ENCODE peak calls at places on chromosome 2, in six cellular contexts. L, V, B, T, Z and J are unnamed samples.

GRCh38 chr2:189260361-189260761 is 80.8 kb upstream of the COL5A2 start:
- DNase-seq in L (no peak), V (no peak), B (no peak), T (no peak), Z (no peak), J (no peak)

GRCh38 chr2:195124391-195125079 is 532.5 kb upstream of the SLC39A10 start:
- DNase-seq in L (no peak), V (no peak), B (no peak), T (no peak), Z (no peak), J (no peak)

GRCh38 chr2:110166246-110166645 is 38.6 kb downstream of the NPHP1 start:
- DNase-seq in L (no peak), V (no peak), B (no peak), T (no peak), Z (no peak), J (no peak)

GRCh38 chr2:138490673-138491494 is 10.7 kb upstream of the SPOPL start:
- DNase-seq in L (no peak), V (no peak), B (no peak), T (no peak), Z (no peak), J (no peak)

GRCh38 chr2:63853527-63854310 is 12.0 kb downstream of the UGP2 start:
- DNase-seq in L (no peak), V (no peak), B (no peak), T (no peak), Z (peak), J (no peak)

GRCh38 chr2:218400167-218400929 is 680 bp downstream of the CTDSP1 start:
- DNase-seq in L (peak), V (peak), B (no peak), T (peak), Z (peak), J (peak)

GRCh38 chr2:43360137-43360536 is 133.7 kb upstream of the ZFP36L2 start:
- DNase-seq in L (no peak), V (no peak), B (no peak), T (no peak), Z (no peak), J (no peak)

GRCh38 chr2:31925517-31925916 is 85.3 kb downstream of the MEMO1 start:
- DNase-seq in L (no peak), V (no peak), B (no peak), T (no peak), Z (no peak), J (no peak)

GRCh38 chr2:68253211-68254068 is 1.1 kb upstream of the PPP3R1 start:
- DNase-seq in L (no peak), V (no peak), B (no peak), T (peak), Z (peak), J (peak)

GRCh38 chr2:28665041-28665704 is 86.5 kb upstream of the PPP1CB start:
- DNase-seq in L (no peak), V (no peak), B (no peak), T (no peak), Z (peak), J (peak)